ENCODE peak calls at places on chromosomes 2 and 18, in eight cellular contexts. One of them, this sample, is unnamed.

GRCh38 chr2:144668493-144669110 is 148.7 kb upstream of the ZEB2 start:
- DNase-seq in left ventricle myocardium inferior: no peak
- DNase-seq in endothelial cell of umbilical vein: no peak
- DNase-seq in PC-9: no peak
- DNase-seq in HCT116: no peak
- DNase-seq in A549: no peak
- DNase-seq in CD4-positive, CD25-positive, alpha-beta regulatory T cell: no peak
- DNase-seq in PC-3: peak; percentile 76
- DNase-seq in this sample: no peak

GRCh38 chr2:149662556-149662955 is 75.0 kb upstream of the MMADHC start:
- DNase-seq in PC-3: no peak
- DNase-seq in PC-9: no peak
- DNase-seq in left ventricle myocardium inferior: no peak
- DNase-seq in HCT116: no peak
- DNase-seq in CD4-positive, CD25-positive, alpha-beta regulatory T cell: no peak
- DNase-seq in A549: no peak
- DNase-seq in endothelial cell of umbilical vein: no peak
- DNase-seq in this sample: no peak

GRCh38 chr2:176110975-176111663 is 4.0 kb downstream of the HOXD11 start:
- DNase-seq in A549: peak; percentile 68
- DNase-seq in PC-3: peak; percentile 65
- DNase-seq in endothelial cell of umbilical vein: peak; percentile 74
- DNase-seq in HCT116: no peak
- DNase-seq in PC-9: no peak
- DNase-seq in CD4-positive, CD25-positive, alpha-beta regulatory T cell: peak; percentile 38
- DNase-seq in left ventricle myocardium inferior: no peak
- DNase-seq in this sample: peak; percentile 57

GRCh38 chr2:233270366-233270765 is 18.9 kb downstream of the ATG16L1 start:
- DNase-seq in PC-9: no peak
- DNase-seq in PC-3: no peak
- DNase-seq in A549: no peak
- DNase-seq in left ventricle myocardium inferior: no peak
- DNase-seq in HCT116: no peak
- DNase-seq in endothelial cell of umbilical vein: peak; percentile 44
- DNase-seq in CD4-positive, CD25-positive, alpha-beta regulatory T cell: peak; percentile 76
- DNase-seq in this sample: no peak

GRCh38 chr2:133365117-133365516 is 203.1 kb downstream of the NCKAP5 start:
- DNase-seq in left ventricle myocardium inferior: no peak
- DNase-seq in HCT116: no peak
- DNase-seq in endothelial cell of umbilical vein: peak; percentile 44
- DNase-seq in PC-3: no peak
- DNase-seq in CD4-positive, CD25-positive, alpha-beta regulatory T cell: no peak
- DNase-seq in PC-9: no peak
- DNase-seq in A549: no peak
- DNase-seq in this sample: no peak

GRCh38 chr2:171146633-171147032 is 14.1 kb downstream of the TLK1 start:
- DNase-seq in PC-9: no peak
- DNase-seq in HCT116: no peak
- DNase-seq in PC-3: peak; percentile 10
- DNase-seq in CD4-positive, CD25-positive, alpha-beta regulatory T cell: no peak
- DNase-seq in left ventricle myocardium inferior: no peak
- DNase-seq in endothelial cell of umbilical vein: peak; percentile 83
- DNase-seq in A549: no peak
- DNase-seq in this sample: no peak

GRCh38 chr2:228771719-228772254 is 499.3 kb downstream of the PID1 start:
- DNase-seq in endothelial cell of umbilical vein: no peak
- DNase-seq in PC-3: no peak
- DNase-seq in left ventricle myocardium inferior: no peak
- DNase-seq in A549: no peak
- DNase-seq in PC-9: no peak
- DNase-seq in CD4-positive, CD25-positive, alpha-beta regulatory T cell: no peak
- DNase-seq in HCT116: no peak
- DNase-seq in this sample: no peak

GRCh38 chr2:47568164-47568861 is 165.4 kb downstream of the MSH2 start:
- DNase-seq in A549: no peak
- DNase-seq in endothelial cell of umbilical vein: no peak
- DNase-seq in left ventricle myocardium inferior: no peak
- DNase-seq in PC-9: no peak
- DNase-seq in CD4-positive, CD25-positive, alpha-beta regulatory T cell: no peak
- DNase-seq in PC-3: no peak
- DNase-seq in HCT116: no peak
- DNase-seq in this sample: no peak

GRCh38 chr2:126979604-126980003 is 80.9 kb downstream of the TEX51 start:
- DNase-seq in PC-3: no peak
- DNase-seq in endothelial cell of umbilical vein: no peak
- DNase-seq in HCT116: no peak
- DNase-seq in PC-9: no peak
- DNase-seq in A549: no peak
- DNase-seq in left ventricle myocardium inferior: no peak
- DNase-seq in CD4-positive, CD25-positive, alpha-beta regulatory T cell: no peak
- DNase-seq in this sample: no peak

GRCh38 chr2:179338681-179339080 is 74.0 kb upstream of the SESTD1 start:
- DNase-seq in A549: no peak
- DNase-seq in left ventricle myocardium inferior: no peak
- DNase-seq in CD4-positive, CD25-positive, alpha-beta regulatory T cell: no peak
- DNase-seq in PC-3: no peak
- DNase-seq in endothelial cell of umbilical vein: no peak
- DNase-seq in PC-9: no peak
- DNase-seq in HCT116: no peak
- DNase-seq in this sample: no peak

GRCh38 chr2:109472331-109473005 is 141.3 kb downstream of the SEPTIN10 start:
- DNase-seq in left ventricle myocardium inferior: no peak
- DNase-seq in A549: no peak
- DNase-seq in endothelial cell of umbilical vein: peak; percentile 59
- DNase-seq in PC-3: no peak
- DNase-seq in CD4-positive, CD25-positive, alpha-beta regulatory T cell: no peak
- DNase-seq in HCT116: no peak
- DNase-seq in PC-9: no peak
- DNase-seq in this sample: no peak

GRCh38 chr2:241070361-241070760 is 31.7 kb downstream of the MTERF4 start:
- DNase-seq in endothelial cell of umbilical vein: no peak
- DNase-seq in left ventricle myocardium inferior: no peak
- DNase-seq in CD4-positive, CD25-positive, alpha-beta regulatory T cell: no peak
- DNase-seq in PC-9: no peak
- DNase-seq in HCT116: no peak
- DNase-seq in A549: no peak
- DNase-seq in PC-3: no peak
- DNase-seq in this sample: no peak
- H3K4me3 ChIP-seq in endothelial cell of umbilical vein: no peak overlapping the region
- H3K4me3 ChIP-seq in left ventricle myocardium inferior: no peak overlapping the region
- H3K4me3 ChIP-seq in CD4-positive, CD25-positive, alpha-beta regulatory T cell: no peak overlapping the region
- H3K4me3 ChIP-seq in PC-9: no peak overlapping the region
- H3K4me3 ChIP-seq in HCT116: no peak overlapping the region
- H3K4me3 ChIP-seq in A549: no peak overlapping the region
- H3K4me3 ChIP-seq in PC-3: no peak overlapping the region
- H3K4me3 ChIP-seq in this sample: no peak overlapping the region

DNA sequence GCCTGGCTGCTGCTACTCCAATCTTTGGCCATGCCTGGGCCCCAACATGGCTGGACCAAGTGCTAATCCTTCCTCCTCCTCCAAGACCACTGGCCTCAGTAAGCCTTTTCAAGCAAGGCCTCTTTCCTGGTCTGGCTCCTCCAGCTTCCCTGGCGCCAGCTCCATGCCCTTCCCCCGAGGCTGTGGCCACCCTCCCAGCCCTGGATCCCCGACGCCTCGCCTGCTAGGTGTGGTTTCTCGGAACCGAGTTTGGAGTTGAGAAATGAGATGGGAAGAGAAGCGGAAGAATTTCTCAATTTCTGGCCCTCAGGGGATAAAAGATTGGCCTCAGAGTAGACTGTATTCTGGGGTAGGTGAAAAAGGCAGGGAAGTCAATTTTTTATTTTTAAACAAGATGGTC is 46.4 kb downstream of the ADCY3 start:
- DNase-seq in endothelial cell of umbilical vein: no peak
- DNase-seq in A549: no peak
- DNase-seq in HCT116: no peak
- DNase-seq in PC-9: no peak
- DNase-seq in CD4-positive, CD25-positive, alpha-beta regulatory T cell: no peak
- DNase-seq in PC-3: no peak
- DNase-seq in left ventricle myocardium inferior: no peak
- DNase-seq in this sample: no peak
- H3K4me1 ChIP-seq in endothelial cell of umbilical vein: no peaks in the 10 kb centered on the region
- H3K4me1 ChIP-seq in A549: no peaks in the 10 kb centered on the region
- H3K4me1 ChIP-seq in HCT116: no peaks in the 10 kb centered on the region
- H3K4me1 ChIP-seq in PC-9: no peaks in the 10 kb centered on the region
- H3K4me1 ChIP-seq in CD4-positive, CD25-positive, alpha-beta regulatory T cell: no peaks in the 10 kb centered on the region
- H3K4me1 ChIP-seq in PC-3: no peaks in the 10 kb centered on the region
- H3K4me1 ChIP-seq in left ventricle myocardium inferior: peaks cover 36% of the 10 kb centered on the region
- H3K4me1 ChIP-seq in this sample: no peaks in the 10 kb centered on the region

DNA sequence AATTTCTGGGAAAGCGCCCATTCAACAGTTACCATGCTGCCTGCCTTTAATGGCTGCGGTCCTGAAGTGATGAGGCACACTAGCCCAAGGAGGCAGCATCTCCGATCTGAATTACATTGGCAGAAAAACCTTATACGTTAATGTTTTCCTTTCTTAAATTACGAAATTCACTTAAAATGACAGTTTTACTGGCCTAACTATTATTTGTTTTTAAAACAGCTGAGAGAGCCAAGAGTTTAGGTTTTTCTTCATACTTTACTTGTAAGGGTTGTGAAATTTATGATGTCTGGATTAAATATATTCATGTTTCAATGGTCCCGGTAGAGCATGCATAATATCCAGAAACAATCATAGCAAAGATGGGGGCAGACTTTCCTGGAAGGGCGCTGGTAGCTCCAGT is 115.2 kb upstream of the REV1 start:
- DNase-seq in PC-9: no peak
- DNase-seq in HCT116: no peak
- DNase-seq in CD4-positive, CD25-positive, alpha-beta regulatory T cell: no peak
- DNase-seq in left ventricle myocardium inferior: no peak
- DNase-seq in endothelial cell of umbilical vein: no peak
- DNase-seq in A549: no peak
- DNase-seq in PC-3: no peak
- DNase-seq in this sample: no peak
- H3K4me3 ChIP-seq in PC-9: no peak overlapping the region
- H3K4me3 ChIP-seq in HCT116: no peak overlapping the region
- H3K4me3 ChIP-seq in CD4-positive, CD25-positive, alpha-beta regulatory T cell: no peak overlapping the region
- H3K4me3 ChIP-seq in left ventricle myocardium inferior: no peak overlapping the region
- H3K4me3 ChIP-seq in endothelial cell of umbilical vein: no peak overlapping the region
- H3K4me3 ChIP-seq in A549: no peak overlapping the region
- H3K4me3 ChIP-seq in PC-3: no peak overlapping the region
- H3K4me3 ChIP-seq in this sample: no peak overlapping the region

GRCh38 chr2:16152101-16152927 is 212.0 kb downstream of the MYCN start:
- DNase-seq in HCT116: no peak
- DNase-seq in left ventricle myocardium inferior: no peak
- DNase-seq in A549: no peak
- DNase-seq in PC-9: no peak
- DNase-seq in PC-3: no peak
- DNase-seq in CD4-positive, CD25-positive, alpha-beta regulatory T cell: no peak
- DNase-seq in endothelial cell of umbilical vein: no peak
- DNase-seq in this sample: no peak

GRCh38 chr2:16151651-16152050 is 211.3 kb downstream of the MYCN start:
- DNase-seq in A549: no peak
- DNase-seq in CD4-positive, CD25-positive, alpha-beta regulatory T cell: no peak
- DNase-seq in HCT116: no peak
- DNase-seq in left ventricle myocardium inferior: no peak
- DNase-seq in PC-9: no peak
- DNase-seq in PC-3: no peak
- DNase-seq in endothelial cell of umbilical vein: no peak
- DNase-seq in this sample: no peak

GRCh38 chr2:16154061-16154460 is 213.7 kb downstream of the MYCN start:
- DNase-seq in left ventricle myocardium inferior: no peak
- DNase-seq in PC-9: no peak
- DNase-seq in CD4-positive, CD25-positive, alpha-beta regulatory T cell: no peak
- DNase-seq in A549: no peak
- DNase-seq in HCT116: no peak
- DNase-seq in endothelial cell of umbilical vein: no peak
- DNase-seq in PC-3: no peak
- DNase-seq in this sample: no peak

GRCh38 chr2:16153754-16154035 is 213.3 kb downstream of the MYCN start:
- DNase-seq in HCT116: no peak
- DNase-seq in endothelial cell of umbilical vein: no peak
- DNase-seq in left ventricle myocardium inferior: no peak
- DNase-seq in PC-9: no peak
- DNase-seq in A549: no peak
- DNase-seq in PC-3: no peak
- DNase-seq in CD4-positive, CD25-positive, alpha-beta regulatory T cell: no peak
- DNase-seq in this sample: no peak

GRCh38 chr2:16152928-16153753 is 212.8 kb downstream of the MYCN start:
- DNase-seq in A549: no peak
- DNase-seq in endothelial cell of umbilical vein: no peak
- DNase-seq in PC-9: no peak
- DNase-seq in HCT116: no peak
- DNase-seq in PC-3: no peak
- DNase-seq in CD4-positive, CD25-positive, alpha-beta regulatory T cell: no peak
- DNase-seq in left ventricle myocardium inferior: no peak
- DNase-seq in this sample: no peak
- H3K4me1 ChIP-seq in A549: no peaks in the 10 kb centered on the region
- H3K4me1 ChIP-seq in endothelial cell of umbilical vein: no peaks in the 10 kb centered on the region
- H3K4me1 ChIP-seq in PC-9: no peaks in the 10 kb centered on the region
- H3K4me1 ChIP-seq in HCT116: no peaks in the 10 kb centered on the region
- H3K4me1 ChIP-seq in PC-3: no peaks in the 10 kb centered on the region
- H3K4me1 ChIP-seq in CD4-positive, CD25-positive, alpha-beta regulatory T cell: no peaks in the 10 kb centered on the region
- H3K4me1 ChIP-seq in left ventricle myocardium inferior: no peaks in the 10 kb centered on the region
- H3K4me1 ChIP-seq in this sample: no peaks in the 10 kb centered on the region

DNA sequence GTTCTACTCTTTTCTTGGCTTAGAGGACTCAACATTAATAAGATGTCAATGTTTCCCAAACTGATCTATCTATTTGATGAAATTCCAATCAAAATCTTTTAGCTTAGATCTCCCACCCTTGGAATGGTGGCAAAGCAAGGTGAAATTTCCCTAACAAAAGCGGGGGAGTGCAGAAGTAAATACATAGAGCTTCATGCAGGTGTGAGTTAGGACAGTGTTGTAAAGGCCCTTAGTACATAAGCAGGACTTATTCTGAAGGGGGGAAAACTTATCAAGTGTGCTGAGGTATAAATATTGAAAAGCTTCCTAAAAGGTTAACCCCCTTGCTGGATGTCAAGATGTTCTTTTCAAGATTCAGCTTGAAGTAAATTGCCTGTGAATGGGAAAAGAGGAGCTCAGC is 608.6 kb upstream of the CELF4 start:
- DNase-seq in A549: no peak
- DNase-seq in HCT116: no peak
- DNase-seq in endothelial cell of umbilical vein: no peak
- DNase-seq in PC-3: no peak
- DNase-seq in left ventricle myocardium inferior: no peak
- DNase-seq in PC-9: no peak
- DNase-seq in CD4-positive, CD25-positive, alpha-beta regulatory T cell: no peak
- DNase-seq in this sample: no peak
- H3K4me3 ChIP-seq in A549: no peak overlapping the region
- H3K4me3 ChIP-seq in HCT116: no peak overlapping the region
- H3K4me3 ChIP-seq in endothelial cell of umbilical vein: no peak overlapping the region
- H3K4me3 ChIP-seq in PC-3: no peak overlapping the region
- H3K4me3 ChIP-seq in left ventricle myocardium inferior: no peak overlapping the region
- H3K4me3 ChIP-seq in PC-9: no peak overlapping the region
- H3K4me3 ChIP-seq in CD4-positive, CD25-positive, alpha-beta regulatory T cell: no peak overlapping the region
- H3K4me3 ChIP-seq in this sample: no peak overlapping the region

GRCh38 chr18:58060254-58060653 is 16.2 kb downstream of the NEDD4L start:
- DNase-seq in PC-3: no peak
- DNase-seq in A549: no peak
- DNase-seq in left ventricle myocardium inferior: no peak
- DNase-seq in endothelial cell of umbilical vein: no peak
- DNase-seq in CD4-positive, CD25-positive, alpha-beta regulatory T cell: no peak
- DNase-seq in HCT116: no peak
- DNase-seq in PC-9: no peak
- DNase-seq in this sample: no peak
- H3K4me1 ChIP-seq in PC-3: peaks cover 11% of the 10 kb centered on the region
- H3K4me1 ChIP-seq in A549: peaks cover 10% of the 10 kb centered on the region
- H3K4me1 ChIP-seq in left ventricle myocardium inferior: no peaks in the 10 kb centered on the region
- H3K4me1 ChIP-seq in endothelial cell of umbilical vein: no peaks in the 10 kb centered on the region
- H3K4me1 ChIP-seq in CD4-positive, CD25-positive, alpha-beta regulatory T cell: no peaks in the 10 kb centered on the region
- H3K4me1 ChIP-seq in HCT116: no peaks in the 10 kb centered on the region
- H3K4me1 ChIP-seq in PC-9: peaks cover 10% of the 10 kb centered on the region
- H3K4me1 ChIP-seq in this sample: no peaks in the 10 kb centered on the region